ENCODE peak calls at places on chromosome 5, in ten cellular contexts. One of them, this sample, is unnamed.

GRCh38 chr5:135248801-135249231 is 150.2 kb downstream of the MACROH2A1 start:
- DNase-seq in HEK293T: no peak
- DNase-seq in HCEC 1CT: no peak
- DNase-seq in ovary: no peak
- DNase-seq in progenitor cell of endocrine pancreas: no peak
- DNase-seq in activated gamma-delta T cell treated with anti-CD3 and anti-CD28 coated beads, Interleukin-2, amount 50 U/mL, for 16 hours: no peak
- DNase-seq in left colon: no peak
- DNase-seq in HFFc6: no peak
- DNase-seq in HS-27A: no peak
- DNase-seq in anterior cingulate cortex: no peak
- DNase-seq in this sample: no peak

GRCh38 chr5:1161832-1162229 is 39.6 kb upstream of the SLC6A19 start:
- DNase-seq in HEK293T: no peak
- DNase-seq in HCEC 1CT: no peak
- DNase-seq in ovary: peak; percentile 48
- DNase-seq in progenitor cell of endocrine pancreas: no peak
- DNase-seq in activated gamma-delta T cell treated with anti-CD3 and anti-CD28 coated beads, Interleukin-2, amount 50 U/mL, for 16 hours: no peak
- DNase-seq in left colon: peak; percentile 51
- DNase-seq in HFFc6: no peak
- DNase-seq in HS-27A: no peak
- DNase-seq in anterior cingulate cortex: peak; percentile 11
- DNase-seq in this sample: no peak

GRCh38 chr5:33637011-33637410 is 196.2 kb downstream of the TARS1 start:
- DNase-seq in HEK293T: no peak
- DNase-seq in HCEC 1CT: no peak
- DNase-seq in ovary: no peak
- DNase-seq in progenitor cell of endocrine pancreas: no peak
- DNase-seq in activated gamma-delta T cell treated with anti-CD3 and anti-CD28 coated beads, Interleukin-2, amount 50 U/mL, for 16 hours: no peak
- DNase-seq in left colon: no peak
- DNase-seq in HFFc6: no peak
- DNase-seq in HS-27A: no peak
- DNase-seq in anterior cingulate cortex: no peak
- DNase-seq in this sample: no peak

GRCh38 chr5:33794550-33795300 is 97.1 kb downstream of the ADAMTS12 start:
- DNase-seq in HEK293T: no peak
- DNase-seq in HCEC 1CT: peak; percentile 79
- DNase-seq in ovary: no peak
- DNase-seq in progenitor cell of endocrine pancreas: no peak
- DNase-seq in activated gamma-delta T cell treated with anti-CD3 and anti-CD28 coated beads, Interleukin-2, amount 50 U/mL, for 16 hours: no peak
- DNase-seq in left colon: no peak
- DNase-seq in HFFc6: no peak
- DNase-seq in HS-27A: no peak
- DNase-seq in anterior cingulate cortex: no peak
- DNase-seq in this sample: peak; percentile 59

GRCh38 chr5:93621340-93621872 is 38.4 kb downstream of the NR2F1 start:
- DNase-seq in HEK293T: peak; percentile 58
- DNase-seq in HCEC 1CT: peak; percentile 83
- DNase-seq in ovary: peak; percentile 84
- DNase-seq in progenitor cell of endocrine pancreas: peak; percentile 51
- DNase-seq in activated gamma-delta T cell treated with anti-CD3 and anti-CD28 coated beads, Interleukin-2, amount 50 U/mL, for 16 hours: no peak
- DNase-seq in left colon: peak; percentile 68
- DNase-seq in HFFc6: no peak
- DNase-seq in HS-27A: no peak
- DNase-seq in anterior cingulate cortex: peak; percentile 59
- DNase-seq in this sample: peak; percentile 84

GRCh38 chr5:95285406-95285761 is 490 bp upstream of the MCTP1 start:
- DNase-seq in HEK293T: no peak
- DNase-seq in HCEC 1CT: no peak
- DNase-seq in ovary: no peak
- DNase-seq in progenitor cell of endocrine pancreas: no peak
- DNase-seq in activated gamma-delta T cell treated with anti-CD3 and anti-CD28 coated beads, Interleukin-2, amount 50 U/mL, for 16 hours: no peak
- DNase-seq in left colon: no peak
- DNase-seq in HFFc6: no peak
- DNase-seq in HS-27A: no peak
- DNase-seq in anterior cingulate cortex: no peak
- DNase-seq in this sample: no peak

GRCh38 chr5:453725-454481 is 10.9 kb downstream of the EXOC3 start:
- DNase-seq in HEK293T: no peak
- DNase-seq in HCEC 1CT: no peak
- DNase-seq in ovary: peak; percentile 20
- DNase-seq in progenitor cell of endocrine pancreas: no peak
- DNase-seq in activated gamma-delta T cell treated with anti-CD3 and anti-CD28 coated beads, Interleukin-2, amount 50 U/mL, for 16 hours: no peak
- DNase-seq in left colon: no peak
- DNase-seq in HFFc6: no peak
- DNase-seq in HS-27A: no peak
- DNase-seq in anterior cingulate cortex: no peak
- DNase-seq in this sample: no peak

GRCh38 chr5:92969191-92969780 is 611.7 kb downstream of the NR2F1-AS1 start:
- DNase-seq in HEK293T: no peak
- DNase-seq in HCEC 1CT: no peak
- DNase-seq in ovary: no peak
- DNase-seq in progenitor cell of endocrine pancreas: no peak
- DNase-seq in activated gamma-delta T cell treated with anti-CD3 and anti-CD28 coated beads, Interleukin-2, amount 50 U/mL, for 16 hours: no peak
- DNase-seq in left colon: no peak
- DNase-seq in HFFc6: no peak
- DNase-seq in HS-27A: no peak
- DNase-seq in anterior cingulate cortex: no peak
- DNase-seq in this sample: no peak

GRCh38 chr5:158410976-158411375 is 552.0 kb upstream of the CLINT1 start:
- DNase-seq in HEK293T: no peak
- DNase-seq in HCEC 1CT: no peak
- DNase-seq in ovary: no peak
- DNase-seq in progenitor cell of endocrine pancreas: no peak
- DNase-seq in activated gamma-delta T cell treated with anti-CD3 and anti-CD28 coated beads, Interleukin-2, amount 50 U/mL, for 16 hours: no peak
- DNase-seq in left colon: no peak
- DNase-seq in HFFc6: no peak
- DNase-seq in HS-27A: no peak
- DNase-seq in anterior cingulate cortex: no peak
- DNase-seq in this sample: no peak

GRCh38 chr5:87246046-87246445 is 21.6 kb upstream of the RASA1 start:
- DNase-seq in HEK293T: no peak
- DNase-seq in HCEC 1CT: no peak
- DNase-seq in ovary: no peak
- DNase-seq in progenitor cell of endocrine pancreas: no peak
- DNase-seq in activated gamma-delta T cell treated with anti-CD3 and anti-CD28 coated beads, Interleukin-2, amount 50 U/mL, for 16 hours: no peak
- DNase-seq in left colon: no peak
- DNase-seq in HFFc6: no peak
- DNase-seq in HS-27A: no peak
- DNase-seq in anterior cingulate cortex: no peak
- DNase-seq in this sample: no peak

This sample was measured in LHCN-M2.